ENCODE peak calls at places on chromosomes 11 and 22, in eight cellular contexts. T is GM23338, F is left ventricle myocardium inferior, S is cardiac muscle cell, O is endodermal cell, M is tibial artery, Q is testis, H is right atrium auricular region. R is an unnamed sample.

GRCh38 chr11:123653997-123654565 is 343 bp downstream of the SCN3B start:
- DNase-seq in Q (peak; percentile 60), T (peak; percentile 79), M (no peak), F (peak; percentile 58), S (peak; percentile 51), H (no peak), O (peak; percentile 89), R (no peak)

GRCh38 chr11:68950268-68950667 is 30.5 kb downstream of the MRGPRD start:
- DNase-seq in S (peak; percentile 27), Q (no peak), H (no peak), O (peak; percentile 77), F (no peak), T (peak; percentile 85), M (no peak), R (no peak)

GRCh38 chr11:50088231-50088630 is 55.6 kb downstream of the OR4C45 start:
- DNase-seq in M (peak; percentile 9), O (no peak), Q (no peak), H (no peak), T (no peak), F (no peak), S (no peak), R (no peak)

GRCh38 chr11:44726278-44727113 is at the start of gene TSPAN18:
- DNase-seq in Q (no peak), F (peak; percentile 31), T (peak; percentile 78), H (no peak), M (no peak), S (no peak), O (peak; percentile 92), R (no peak)

GRCh38 chr11:57406337-57406904 is 16.0 kb upstream of the PRG2 start:
- DNase-seq in O (no peak), M (no peak), S (no peak), Q (no peak), F (peak; percentile 24), T (no peak), H (no peak), R (no peak)

GRCh38 chr22:44648821-44649566 is 53.0 kb upstream of the PRR5 start:
- DNase-seq in S (peak; percentile 77), Q (no peak), M (peak; percentile 70), T (no peak), H (no peak), O (no peak), F (no peak), R (no peak)

GRCh38 chr11:66291706-66292542 is at the start of gene TMEM151A:
- DNase-seq in F (no peak), Q (no peak), T (peak; percentile 62), S (no peak), M (no peak), O (peak; percentile 55), H (no peak), R (no peak)

GRCh38 chr22:50084570-50084969 is 656 bp downstream of the MLC1 start:
- DNase-seq in T (no peak), M (no peak), S (no peak), Q (no peak), F (no peak), H (no peak), O (peak; percentile 35), R (no peak)

GRCh38 chr11:118142809-118143208 is 9.8 kb downstream of the SCN4B start:
- DNase-seq in O (peak; percentile 63), M (no peak), T (no peak), Q (no peak), S (no peak), H (no peak), F (no peak), R (no peak)

GRCh38 chr22:46171940-46172339 is 21.6 kb downstream of the PPARA start:
- DNase-seq in M (no peak), F (no peak), S (peak; percentile 78), T (no peak), H (no peak), O (no peak), Q (peak; percentile 49), R (peak; percentile 52)

GRCh38 chr22:19912236-19912999 is 29.2 kb upstream of the COMT start:
- DNase-seq in H (no peak), T (peak; percentile 60), S (no peak), O (peak; percentile 69), M (no peak), Q (peak; percentile 45), F (no peak), R (no peak)

GRCh38 chr11:77542296-77542695 is 47.5 kb upstream of the AQP11 start:
- DNase-seq in Q (no peak), M (no peak), S (peak; percentile 24), F (no peak), H (no peak), T (no peak), O (no peak), R (no peak)

GRCh38 chr11:109815529-109816105 is 277.6 kb upstream of the ZC3H12C start:
- DNase-seq in M (no peak), O (no peak), S (no peak), T (no peak), H (no peak), Q (no peak), F (no peak), R (no peak)

GRCh38 chr11:79173615-79174014 is 267.2 kb downstream of the TENM4 start:
- DNase-seq in H (no peak), F (no peak), Q (peak; percentile 26), T (peak; percentile 2), M (peak; percentile 79), S (peak; percentile 50), O (peak; percentile 34), R (no peak)

GRCh38 chr11:117949062-117949461 is 19.9 kb upstream of the TMPRSS13 start:
- DNase-seq in M (no peak), S (no peak), O (no peak), F (no peak), H (peak; percentile 54), Q (no peak), T (no peak), R (no peak)

GRCh38 chr11:128779036-128779435 is 85.2 kb downstream of the FLI1 start:
- DNase-seq in M (no peak), O (no peak), S (peak; percentile 43), F (no peak), Q (no peak), T (no peak), H (no peak), R (no peak)

GRCh38 chr11:3867209-3868071 is 12.0 kb downstream of the STIM1 start:
- DNase-seq in T (no peak), F (peak; percentile 30), H (peak; percentile 66), O (no peak), S (peak; percentile 79), Q (peak; percentile 58), M (no peak), R (no peak)

GRCh38 chr22:37442537-37442936 is 15.3 kb upstream of the ELFN2 start:
- DNase-seq in F (no peak), T (no peak), Q (no peak), H (no peak), S (peak; percentile 64), M (no peak), O (no peak), R (no peak)

GRCh38 chr11:95147364-95147905 is 57.8 kb downstream of the ENDOD1 start:
- DNase-seq in H (peak; percentile 68), M (no peak), Q (no peak), F (no peak), O (no peak), S (peak; percentile 96), T (no peak), R (no peak)

GRCh38 chr22:26619510-26619909 is 1.7 kb upstream of the CRYBB1 start:
- DNase-seq in T (no peak), O (no peak), H (no peak), F (peak; percentile 39), M (no peak), S (no peak), Q (no peak), R (no peak)

GRCh38 chr11:86740628-86741488 is 59.5 kb upstream of the PRSS23 start:
- DNase-seq in M (peak; percentile 86), S (peak; percentile 97), O (peak; percentile 89), T (peak; percentile 66), Q (peak; percentile 54), H (peak; percentile 85), F (no peak), R (no peak)

GRCh38 chr11:124886476-124886875 is 11.2 kb downstream of the ROBO4 start:
- DNase-seq in F (no peak), H (no peak), Q (no peak), S (no peak), O (peak; percentile 42), T (no peak), M (peak; percentile 45), R (no peak)

GRCh38 chr11:64856382-64857227 is 12.2 kb upstream of the CDC42BPG start:
- DNase-seq in S (peak; percentile 62), M (peak; percentile 97), F (no peak), H (peak; percentile 94), O (no peak), T (no peak), Q (no peak), R (no peak)

DNA sequence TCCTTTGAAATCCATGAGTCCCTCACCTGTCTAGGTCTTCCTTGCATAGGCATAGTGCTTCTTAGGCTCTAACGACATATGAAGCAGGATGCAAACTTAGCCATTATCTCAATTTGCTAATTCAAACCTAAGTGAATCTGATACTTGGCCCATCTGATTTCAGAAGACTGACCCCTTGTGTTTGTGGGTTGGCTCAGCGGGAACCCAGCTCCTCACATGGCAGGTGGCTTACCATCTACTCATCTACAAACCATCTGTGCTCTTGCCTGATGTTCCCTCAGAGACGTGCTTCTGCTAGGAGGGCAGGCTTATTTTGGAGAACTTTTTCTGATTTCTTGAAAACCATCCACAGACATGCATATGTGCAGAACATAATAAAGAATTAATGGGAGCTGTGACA is 15.2 kb downstream of the ELMOD1 start:
- DNase-seq in Q (no peak), O (peak; percentile 70), S (no peak), M (no peak), F (no peak), T (peak; percentile 59), H (no peak), R (no peak)
- TF ChIP-seq CTCF in Q (no peak), O (peak; percentile 57), S (no peak), M (no peak), F (no peak), T (peak; percentile 57), H (no peak), R (peak; percentile 16)

DNA sequence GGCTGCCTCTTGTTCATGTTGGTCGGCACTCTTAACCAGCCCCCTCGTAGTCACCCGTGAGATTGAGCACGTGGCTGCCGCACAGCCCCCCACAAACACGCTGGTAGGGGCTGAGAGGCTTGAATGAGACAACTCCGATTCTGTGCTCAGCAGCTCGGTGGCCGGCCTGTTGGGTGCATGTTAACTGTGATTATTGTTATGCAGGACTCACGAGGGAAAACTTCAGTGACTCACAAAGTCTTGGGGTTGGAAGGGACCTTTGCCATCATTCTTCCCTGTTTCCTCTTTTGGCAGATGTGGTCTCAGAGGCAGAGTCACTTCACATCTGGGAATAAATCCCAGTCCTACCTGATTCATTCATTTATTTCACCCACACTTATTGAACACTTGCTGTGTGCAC is 75.2 kb downstream of the ADAMTS15 start:
- DNase-seq in S (peak; percentile 68), H (peak; percentile 81), F (no peak), O (peak; percentile 63), M (peak; percentile 85), T (peak; percentile 22), Q (no peak), R (no peak)
- H3K4me1 ChIP-seq in S (peaks cover 21% of the 10 kb centered on the region), H (no peaks in the 10 kb centered on the region), F (peaks cover 82% of the 10 kb centered on the region), O (no peaks in the 10 kb centered on the region), M (peaks cover 43% of the 10 kb centered on the region), T (peaks cover 11% of the 10 kb centered on the region), Q (peaks cover 21% of the 10 kb centered on the region), R (no peaks in the 10 kb centered on the region)

GRCh38 chr22:23419931-23420330 is 160.2 kb downstream of the IGLL1 start:
- DNase-seq in M (no peak), H (no peak), Q (no peak), O (no peak), T (no peak), F (no peak), S (no peak), R (no peak)
- H3K27ac ChIP-seq in M (no peak overlapping the region), H (no peak overlapping the region), Q (no peak overlapping the region), O (no peak overlapping the region), T (no peak overlapping the region), F (no peak overlapping the region), S (no peak overlapping the region), R (no peak overlapping the region)

GRCh38 chr22:39349506-39349966 is 255 bp upstream of the SYNGR1 start:
- DNase-seq in M (no peak), T (peak; percentile 77), S (peak; percentile 26), H (no peak), O (peak; percentile 79), F (peak; percentile 44), Q (peak; percentile 57), R (peak; percentile 59)
- TF ChIP-seq CTCF in M (no peak), T (peak; percentile 27), S (no peak), H (no peak), O (no peak), F (no peak), Q (no peak), R (peak; percentile 6)